ENCODE peak calls at places on chromosomes 6 and 20, in five cellular contexts. J is brain microvascular endothelial cell; W is CD8-positive, alpha-beta T cell; K is AG04449; L is AG09309. G is an unnamed sample.

GRCh38 chr20:53981130-53981529 is 89.3 kb downstream of the BCAS1 start:
- DNase-seq in K (no peak), L (no peak), W (no peak), J (no peak), G (no peak)

GRCh38 chr6:41367700-41368099 is 32.3 kb downstream of the NCR2 start:
- DNase-seq in L (peak; percentile 13), K (no peak), J (peak; percentile 58), W (no peak), G (no peak)

GRCh38 chr6:162971346-162971745 is 243.6 kb downstream of the PACRG start:
- DNase-seq in W (no peak), K (no peak), L (no peak), J (no peak), G (no peak)

GRCh38 chr20:49482621-49483017 is at the start of gene KCNB1:
- DNase-seq in K (no peak), L (no peak), W (peak; percentile 3), J (peak; percentile 11), G (no peak)

GRCh38 chr6:118697554-118697953 is 46.2 kb upstream of the CEP85L start:
- DNase-seq in W (no peak), J (no peak), K (no peak), L (no peak), G (no peak)

GRCh38 chr20:10076126-10077080 is 41.6 kb downstream of the ANKEF1 start:
- DNase-seq in J (no peak), W (no peak), K (no peak), L (no peak), G (no peak)

GRCh38 chr6:135089901-135090300 is 35.3 kb upstream of the HBS1L start:
- DNase-seq in L (no peak), W (no peak), K (no peak), J (no peak), G (no peak)

GRCh38 chr6:55678330-55679224 is 99.6 kb upstream of the HMGCLL1 start:
- DNase-seq in J (no peak), K (no peak), W (no peak), L (no peak), G (no peak)

GRCh38 chr6:82914511-82914910 is 151.1 kb downstream of the UBE3D start:
- DNase-seq in K (no peak), J (no peak), L (no peak), W (no peak), G (no peak)

GRCh38 chr6:101776919-101777350 is 383.4 kb downstream of the GRIK2 start:
- DNase-seq in J (no peak), W (no peak), K (no peak), L (no peak), G (no peak)

GRCh38 chr6:154613137-154613676 is 102.7 kb upstream of the CNKSR3 start:
- DNase-seq in W (no peak), L (peak; percentile 57), J (peak; percentile 69), K (peak; percentile 56), G (peak; percentile 51)

GRCh38 chr20:1423206-1423605 is 30.4 kb upstream of the FKBP1A start:
- DNase-seq in L (no peak), J (no peak), K (no peak), W (no peak), G (no peak)

GRCh38 chr6:167827588-167828324 is 1.0 kb downstream of the AFDN start:
- DNase-seq in K (no peak), L (no peak), J (no peak), W (peak; percentile 3), G (no peak)

GRCh38 chr20:31833130-31833930 is 12.1 kb downstream of the FOXS1 start:
- DNase-seq in J (peak; percentile 48), L (no peak), W (peak; percentile 39), K (no peak), G (no peak)

GRCh38 chr6:41723178-41723935 is 12.1 kb downstream of the TFEB start:
- DNase-seq in L (peak; percentile 71), W (no peak), J (peak; percentile 93), K (peak; percentile 63), G (peak; percentile 50)

GRCh38 chr6:20534906-20535305 is 649 bp downstream of the CDKAL1 start:
- DNase-seq in K (no peak), W (no peak), J (no peak), L (no peak), G (no peak)

GRCh38 chr20:3924304-3925112 is 35.3 kb downstream of the PANK2 start:
- DNase-seq in J (no peak), K (no peak), L (no peak), W (no peak), G (no peak)

GRCh38 chr20:42986143-42986773 is 203.4 kb downstream of the PTPRT start:
- DNase-seq in J (no peak), W (no peak), L (no peak), K (no peak), G (no peak)

GRCh38 chr6:3455490-3456394 is 1.1 kb downstream of the SLC22A23 start:
- DNase-seq in L (no peak), K (no peak), J (no peak), W (no peak), G (no peak)

GRCh38 chr6:34589633-34590139 is 33.6 kb upstream of the SPDEF start:
- DNase-seq in J (no peak), L (no peak), W (no peak), K (no peak), G (no peak)

GRCh38 chr20:41411458-41411857 is 44.8 kb upstream of the EMILIN3 start:
- DNase-seq in J (no peak), L (no peak), K (no peak), W (no peak), G (peak; percentile 24)

GRCh38 chr6:24126586-24127192 is 674 bp downstream of the NRSN1 start:
- DNase-seq in K (no peak), W (no peak), L (no peak), J (peak; percentile 67), G (peak; percentile 11)

GRCh38 chr20:57772349-57772964 is 62.6 kb upstream of the PMEPA1 start:
- DNase-seq in K (no peak), W (no peak), L (peak; percentile 44), J (peak; percentile 91), G (peak; percentile 23)

GRCh38 chr20:12086359-12086758 is 168.7 kb downstream of the BTBD3 start:
- DNase-seq in J (peak; percentile 8), K (no peak), L (no peak), W (no peak), G (no peak)

GRCh38 chr20:56554869-56555268 is 21.8 kb downstream of the FAM209B start:
- DNase-seq in J (peak; percentile 92), L (peak; percentile 95), W (no peak), K (peak; percentile 88), G (peak; percentile 83)

GRCh38 chr6:47836639-47837038 is 54.8 kb downstream of the OPN5 start:
- DNase-seq in J (no peak), W (no peak), K (no peak), L (no peak), G (no peak)

GRCh38 chr6:132456700-132457143 is 55.4 kb upstream of the MOXD1 start:
- DNase-seq in J (no peak), W (no peak), K (no peak), L (no peak), G (no peak)

GRCh38 chr20:31604567-31605030 is 490 bp upstream of the ID1 start:
- DNase-seq in J (no peak), K (no peak), L (no peak), W (no peak), G (no peak)

GRCh38 chr6:52285174-52286068 is 879 bp upstream of the MCM3 start:
- DNase-seq in L (peak; percentile 13), J (no peak), W (no peak), K (no peak), G (peak; percentile 34)
- TF ChIP-seq CTCF in L (peak; percentile 1), J (peak; percentile 28), W (peak; percentile 41), K (no peak), G (no peak)

GRCh38 chr6:38805127-38805655 is 90.1 kb downstream of the DNAH8 start:
- DNase-seq in L (no peak), W (no peak), K (no peak), J (no peak), G (no peak)
- TF ChIP-seq CTCF in L (no peak), W (no peak), K (no peak), J (no peak), G (no peak)

DNA sequence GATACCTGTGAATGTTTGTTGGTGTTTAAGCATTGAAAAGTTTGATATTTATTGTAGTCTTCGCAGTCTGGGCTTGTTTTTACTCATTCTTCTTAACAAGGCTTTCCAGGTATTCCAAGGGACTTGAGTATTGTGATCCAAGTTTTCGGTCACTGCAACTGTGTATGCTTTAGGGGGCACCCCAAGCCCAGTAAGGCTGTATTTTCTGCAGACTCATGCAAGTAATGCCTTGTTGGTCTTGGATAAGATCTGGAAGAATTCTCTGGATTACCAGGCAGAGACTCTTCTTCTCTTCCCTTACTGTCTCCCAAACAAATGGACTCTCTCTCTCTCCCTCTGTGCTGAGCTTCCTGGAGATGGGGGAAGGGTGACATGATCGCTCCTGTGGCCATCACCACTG is 82.1 kb downstream of the RFPL4B start:
- DNase-seq in W (no peak), J (peak; percentile 38), L (no peak), K (no peak), G (no peak)
- TF ChIP-seq CTCF in W (no peak), J (peak; percentile 53), L (peak; percentile 27), K (peak; percentile 19), G (no peak)

DNA sequence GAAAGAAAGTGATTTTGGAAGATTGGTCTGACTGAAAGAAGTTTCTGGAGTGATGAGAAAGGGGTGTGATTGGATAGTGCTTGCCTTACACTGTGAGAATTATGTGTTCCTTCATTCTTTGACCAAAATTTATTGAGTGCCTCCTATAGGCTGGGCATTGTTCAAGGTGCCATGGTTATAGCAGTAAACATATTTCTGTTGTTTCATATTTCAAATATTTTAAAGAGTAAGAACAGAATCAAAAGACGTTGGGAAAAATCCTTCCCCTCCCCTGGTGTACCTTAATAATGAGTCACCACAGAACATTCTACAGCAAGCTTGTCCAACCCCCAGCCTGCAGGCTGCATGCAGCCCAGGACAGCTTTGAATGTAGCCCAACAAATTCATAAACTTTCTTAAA is 78.6 kb downstream of the GCLC start:
- DNase-seq in K (no peak), J (no peak), L (no peak), W (no peak), G (no peak)
- TF ChIP-seq CTCF in K (no peak), J (no peak), L (no peak), W (no peak), G (no peak)

DNA sequence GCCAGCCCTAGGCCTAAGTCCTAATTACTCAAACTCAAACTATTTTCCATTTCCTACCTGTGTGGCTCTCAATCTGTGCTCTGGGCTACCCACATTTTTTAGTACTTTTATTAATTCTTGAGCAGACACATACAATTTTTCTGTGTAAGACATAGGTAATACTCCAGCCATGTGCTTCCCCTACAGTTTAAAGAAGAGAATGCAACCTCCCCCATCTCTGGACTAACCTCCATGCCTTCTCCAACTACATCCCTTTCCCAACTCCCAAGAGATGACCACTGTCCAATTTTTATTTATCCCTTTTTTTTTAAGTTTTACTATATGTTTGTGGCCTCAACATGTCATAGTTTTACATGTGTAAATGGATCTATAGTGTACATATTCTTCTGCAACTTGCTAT is 5.8 kb downstream of the HMGN4 start:
- DNase-seq in K (no peak), L (no peak), J (peak; percentile 24), W (no peak), G (no peak)
- TF ChIP-seq CTCF in K (peak; percentile 30), L (peak; percentile 40), J (peak; percentile 57), W (peak; percentile 60), G (peak; percentile 15)

G was measured in AG09319.